ENCODE peak calls at places on chromosomes 1 and 21, in six cellular contexts. One of them, this sample, is unnamed.

GRCh38 chr1:204994086-204994862 is 48.7 kb upstream of the CNTN2 start:
- DNase-seq in GM10248: no peak
- DNase-seq in NCI-H1417: no peak
- DNase-seq in GM23248: peak; percentile 63
- DNase-seq in stimulated activated CD8-positive, alpha-beta memory T cell treated with anti-CD3 and anti-CD28 coated beads, Interleukin-4, amount 100 ng/mL, for 48 hours: no peak
- DNase-seq in AG08395: peak; percentile 25
- DNase-seq in this sample: no peak

GRCh38 chr1:244651956-244652698 is 799 bp upstream of the DESI2 start:
- DNase-seq in stimulated activated CD8-positive, alpha-beta memory T cell treated with anti-CD3 and anti-CD28 coated beads, Interleukin-4, amount 100 ng/mL, for 48 hours: no peak
- DNase-seq in NCI-H1417: no peak
- DNase-seq in GM23248: peak; percentile 20
- DNase-seq in AG08395: no peak
- DNase-seq in GM10248: no peak
- DNase-seq in this sample: no peak

GRCh38 chr1:207027221-207027777 is 5.3 kb downstream of the C1orf116 start:
- DNase-seq in NCI-H1417: no peak
- DNase-seq in GM23248: peak; percentile 65
- DNase-seq in stimulated activated CD8-positive, alpha-beta memory T cell treated with anti-CD3 and anti-CD28 coated beads, Interleukin-4, amount 100 ng/mL, for 48 hours: no peak
- DNase-seq in GM10248: no peak
- DNase-seq in AG08395: peak; percentile 30
- DNase-seq in this sample: no peak

GRCh38 chr21:28104346-28104745 is 888.3 kb downstream of the LTN1 start:
- DNase-seq in AG08395: no peak
- DNase-seq in GM23248: no peak
- DNase-seq in NCI-H1417: peak; percentile 83
- DNase-seq in stimulated activated CD8-positive, alpha-beta memory T cell treated with anti-CD3 and anti-CD28 coated beads, Interleukin-4, amount 100 ng/mL, for 48 hours: no peak
- DNase-seq in GM10248: no peak
- DNase-seq in this sample: no peak

GRCh38 chr1:92797961-92798360 is 13.1 kb upstream of the EVI5 start:
- DNase-seq in GM23248: peak; percentile 72
- DNase-seq in stimulated activated CD8-positive, alpha-beta memory T cell treated with anti-CD3 and anti-CD28 coated beads, Interleukin-4, amount 100 ng/mL, for 48 hours: no peak
- DNase-seq in AG08395: no peak
- DNase-seq in GM10248: no peak
- DNase-seq in NCI-H1417: no peak
- DNase-seq in this sample: no peak

GRCh38 chr1:82399093-82399492 is 598.4 kb downstream of the ADGRL2 start:
- DNase-seq in NCI-H1417: no peak
- DNase-seq in GM10248: no peak
- DNase-seq in AG08395: peak; percentile 2
- DNase-seq in GM23248: no peak
- DNase-seq in stimulated activated CD8-positive, alpha-beta memory T cell treated with anti-CD3 and anti-CD28 coated beads, Interleukin-4, amount 100 ng/mL, for 48 hours: no peak
- DNase-seq in this sample: no peak

GRCh38 chr1:10724052-10724494 is 72.4 kb downstream of the CASZ1 start:
- DNase-seq in GM23248: peak; percentile 50
- DNase-seq in NCI-H1417: peak; percentile 42
- DNase-seq in GM10248: no peak
- DNase-seq in AG08395: no peak
- DNase-seq in stimulated activated CD8-positive, alpha-beta memory T cell treated with anti-CD3 and anti-CD28 coated beads, Interleukin-4, amount 100 ng/mL, for 48 hours: no peak
- DNase-seq in this sample: peak; percentile 71

GRCh38 chr21:46205766-46206162 is 21.5 kb upstream of the SPATC1L start:
- DNase-seq in stimulated activated CD8-positive, alpha-beta memory T cell treated with anti-CD3 and anti-CD28 coated beads, Interleukin-4, amount 100 ng/mL, for 48 hours: no peak
- DNase-seq in AG08395: no peak
- DNase-seq in GM10248: no peak
- DNase-seq in GM23248: no peak
- DNase-seq in NCI-H1417: no peak
- DNase-seq in this sample: no peak

GRCh38 chr1:53585565-53585964 is 126.4 kb downstream of the DMRTB1 start:
- DNase-seq in AG08395: no peak
- DNase-seq in stimulated activated CD8-positive, alpha-beta memory T cell treated with anti-CD3 and anti-CD28 coated beads, Interleukin-4, amount 100 ng/mL, for 48 hours: no peak
- DNase-seq in NCI-H1417: no peak
- DNase-seq in GM23248: no peak
- DNase-seq in GM10248: no peak
- DNase-seq in this sample: no peak

GRCh38 chr1:38005195-38006007 is at the start of gene FHL3:
- DNase-seq in AG08395: peak; percentile 49
- DNase-seq in GM23248: peak; percentile 73
- DNase-seq in GM10248: peak; percentile 85
- DNase-seq in stimulated activated CD8-positive, alpha-beta memory T cell treated with anti-CD3 and anti-CD28 coated beads, Interleukin-4, amount 100 ng/mL, for 48 hours: peak; percentile 68
- DNase-seq in NCI-H1417: peak; percentile 58
- DNase-seq in this sample: no peak

GRCh38 chr1:41503507-41504125 is 19.1 kb upstream of the EDN2 start:
- DNase-seq in GM10248: no peak
- DNase-seq in stimulated activated CD8-positive, alpha-beta memory T cell treated with anti-CD3 and anti-CD28 coated beads, Interleukin-4, amount 100 ng/mL, for 48 hours: no peak
- DNase-seq in NCI-H1417: no peak
- DNase-seq in GM23248: peak; percentile 49
- DNase-seq in AG08395: peak; percentile 67
- DNase-seq in this sample: no peak

GRCh38 chr1:224539971-224540370 is 76.1 kb upstream of the CNIH3 start:
- DNase-seq in GM23248: peak; percentile 51
- DNase-seq in GM10248: no peak
- DNase-seq in NCI-H1417: no peak
- DNase-seq in AG08395: peak; percentile 38
- DNase-seq in stimulated activated CD8-positive, alpha-beta memory T cell treated with anti-CD3 and anti-CD28 coated beads, Interleukin-4, amount 100 ng/mL, for 48 hours: no peak
- DNase-seq in this sample: no peak

GRCh38 chr1:10386761-10387482 is 11.9 kb upstream of the PGD start:
- DNase-seq in GM10248: no peak
- DNase-seq in AG08395: no peak
- DNase-seq in NCI-H1417: no peak
- DNase-seq in GM23248: no peak
- DNase-seq in stimulated activated CD8-positive, alpha-beta memory T cell treated with anti-CD3 and anti-CD28 coated beads, Interleukin-4, amount 100 ng/mL, for 48 hours: no peak
- DNase-seq in this sample: no peak

GRCh38 chr1:162185299-162185698 is 115.8 kb downstream of the NOS1AP start:
- DNase-seq in stimulated activated CD8-positive, alpha-beta memory T cell treated with anti-CD3 and anti-CD28 coated beads, Interleukin-4, amount 100 ng/mL, for 48 hours: no peak
- DNase-seq in GM10248: no peak
- DNase-seq in GM23248: peak; percentile 9
- DNase-seq in NCI-H1417: no peak
- DNase-seq in AG08395: no peak
- DNase-seq in this sample: no peak

GRCh38 chr1:41919131-41919530 is 409 bp upstream of the HIVEP3 start:
- DNase-seq in stimulated activated CD8-positive, alpha-beta memory T cell treated with anti-CD3 and anti-CD28 coated beads, Interleukin-4, amount 100 ng/mL, for 48 hours: no peak
- DNase-seq in GM23248: no peak
- DNase-seq in NCI-H1417: peak; percentile 63
- DNase-seq in AG08395: no peak
- DNase-seq in GM10248: no peak
- DNase-seq in this sample: no peak

GRCh38 chr1:119771016-119771415 is 2.3 kb upstream of the HMGCS2 start:
- DNase-seq in stimulated activated CD8-positive, alpha-beta memory T cell treated with anti-CD3 and anti-CD28 coated beads, Interleukin-4, amount 100 ng/mL, for 48 hours: no peak
- DNase-seq in GM23248: peak; percentile 13
- DNase-seq in AG08395: no peak
- DNase-seq in NCI-H1417: no peak
- DNase-seq in GM10248: no peak
- DNase-seq in this sample: no peak

GRCh38 chr1:53274541-53275185 is 36.3 kb upstream of the MAGOH start:
- DNase-seq in NCI-H1417: no peak
- DNase-seq in GM10248: no peak
- DNase-seq in GM23248: no peak
- DNase-seq in AG08395: no peak
- DNase-seq in stimulated activated CD8-positive, alpha-beta memory T cell treated with anti-CD3 and anti-CD28 coated beads, Interleukin-4, amount 100 ng/mL, for 48 hours: no peak
- DNase-seq in this sample: no peak

GRCh38 chr1:156155760-156156495 is 2.5 kb downstream of the SEMA4A start:
- DNase-seq in AG08395: no peak
- DNase-seq in GM23248: no peak
- DNase-seq in stimulated activated CD8-positive, alpha-beta memory T cell treated with anti-CD3 and anti-CD28 coated beads, Interleukin-4, amount 100 ng/mL, for 48 hours: no peak
- DNase-seq in GM10248: no peak
- DNase-seq in NCI-H1417: no peak
- DNase-seq in this sample: no peak

GRCh38 chr1:69263982-69264381 is 303.7 kb upstream of the LRRC7 start:
- DNase-seq in stimulated activated CD8-positive, alpha-beta memory T cell treated with anti-CD3 and anti-CD28 coated beads, Interleukin-4, amount 100 ng/mL, for 48 hours: no peak
- DNase-seq in NCI-H1417: peak; percentile 97
- DNase-seq in GM10248: no peak
- DNase-seq in GM23248: no peak
- DNase-seq in AG08395: no peak
- DNase-seq in this sample: peak; percentile 99

GRCh38 chr1:205294175-205294913 is 27.2 kb downstream of the NUAK2 start:
- DNase-seq in stimulated activated CD8-positive, alpha-beta memory T cell treated with anti-CD3 and anti-CD28 coated beads, Interleukin-4, amount 100 ng/mL, for 48 hours: no peak
- DNase-seq in AG08395: peak; percentile 83
- DNase-seq in NCI-H1417: no peak
- DNase-seq in GM23248: peak; percentile 86
- DNase-seq in GM10248: no peak
- DNase-seq in this sample: no peak

GRCh38 chr1:70442486-70442885 is 31.4 kb downstream of the CTH start:
- DNase-seq in GM10248: no peak
- DNase-seq in AG08395: peak; percentile 5
- DNase-seq in stimulated activated CD8-positive, alpha-beta memory T cell treated with anti-CD3 and anti-CD28 coated beads, Interleukin-4, amount 100 ng/mL, for 48 hours: no peak
- DNase-seq in GM23248: peak; percentile 38
- DNase-seq in NCI-H1417: no peak
- DNase-seq in this sample: no peak

GRCh38 chr21:38156200-38156599 is 100.6 kb upstream of the KCNJ15 start:
- DNase-seq in AG08395: peak; percentile 31
- DNase-seq in GM23248: peak; percentile 65
- DNase-seq in stimulated activated CD8-positive, alpha-beta memory T cell treated with anti-CD3 and anti-CD28 coated beads, Interleukin-4, amount 100 ng/mL, for 48 hours: no peak
- DNase-seq in GM10248: no peak
- DNase-seq in NCI-H1417: no peak
- DNase-seq in this sample: no peak

GRCh38 chr1:207962716-207963428 is 51.9 kb upstream of the CD34 start:
- DNase-seq in GM23248: peak; percentile 70
- DNase-seq in stimulated activated CD8-positive, alpha-beta memory T cell treated with anti-CD3 and anti-CD28 coated beads, Interleukin-4, amount 100 ng/mL, for 48 hours: peak; percentile 52
- DNase-seq in GM10248: no peak
- DNase-seq in NCI-H1417: peak; percentile 84
- DNase-seq in AG08395: peak; percentile 43
- DNase-seq in this sample: peak; percentile 44

GRCh38 chr1:22861764-22862440 is 110.8 kb downstream of the LACTBL1 start:
- DNase-seq in stimulated activated CD8-positive, alpha-beta memory T cell treated with anti-CD3 and anti-CD28 coated beads, Interleukin-4, amount 100 ng/mL, for 48 hours: peak; percentile 46
- DNase-seq in GM10248: peak; percentile 39
- DNase-seq in NCI-H1417: peak; percentile 70
- DNase-seq in GM23248: peak; percentile 86
- DNase-seq in AG08395: peak; percentile 83
- DNase-seq in this sample: no peak

GRCh38 chr1:115867216-115867615 is 26.3 kb upstream of the NHLH2 start:
- DNase-seq in stimulated activated CD8-positive, alpha-beta memory T cell treated with anti-CD3 and anti-CD28 coated beads, Interleukin-4, amount 100 ng/mL, for 48 hours: no peak
- DNase-seq in AG08395: no peak
- DNase-seq in GM10248: no peak
- DNase-seq in NCI-H1417: no peak
- DNase-seq in GM23248: peak; percentile 20
- DNase-seq in this sample: no peak

GRCh38 chr21:43866233-43866632 is 1.2 kb downstream of the AGPAT3 start:
- DNase-seq in AG08395: peak; percentile 65
- DNase-seq in GM23248: peak; percentile 76
- DNase-seq in stimulated activated CD8-positive, alpha-beta memory T cell treated with anti-CD3 and anti-CD28 coated beads, Interleukin-4, amount 100 ng/mL, for 48 hours: peak; percentile 72
- DNase-seq in NCI-H1417: peak; percentile 47
- DNase-seq in GM10248: peak; percentile 75
- DNase-seq in this sample: no peak

GRCh38 chr1:184840596-184840995 is 85.9 kb upstream of the EDEM3 start:
- DNase-seq in GM10248: no peak
- DNase-seq in NCI-H1417: no peak
- DNase-seq in GM23248: no peak
- DNase-seq in stimulated activated CD8-positive, alpha-beta memory T cell treated with anti-CD3 and anti-CD28 coated beads, Interleukin-4, amount 100 ng/mL, for 48 hours: no peak
- DNase-seq in AG08395: no peak
- DNase-seq in this sample: no peak

GRCh38 chr1:12179111-12179519 is 12.3 kb downstream of the TNFRSF1B start:
- DNase-seq in GM10248: no peak
- DNase-seq in NCI-H1417: no peak
- DNase-seq in AG08395: peak; percentile 91
- DNase-seq in stimulated activated CD8-positive, alpha-beta memory T cell treated with anti-CD3 and anti-CD28 coated beads, Interleukin-4, amount 100 ng/mL, for 48 hours: peak; percentile 86
- DNase-seq in GM23248: no peak
- DNase-seq in this sample: no peak

GRCh38 chr1:33275200-33275599 is 18.9 kb downstream of the ZNF362 start:
- DNase-seq in GM10248: no peak
- DNase-seq in GM23248: no peak
- DNase-seq in AG08395: no peak
- DNase-seq in stimulated activated CD8-positive, alpha-beta memory T cell treated with anti-CD3 and anti-CD28 coated beads, Interleukin-4, amount 100 ng/mL, for 48 hours: no peak
- DNase-seq in NCI-H1417: no peak
- DNase-seq in this sample: no peak

GRCh38 chr21:21605502-21605901 is 607.3 kb downstream of the NCAM2 start:
- DNase-seq in stimulated activated CD8-positive, alpha-beta memory T cell treated with anti-CD3 and anti-CD28 coated beads, Interleukin-4, amount 100 ng/mL, for 48 hours: no peak
- DNase-seq in GM23248: no peak
- DNase-seq in GM10248: no peak
- DNase-seq in AG08395: no peak
- DNase-seq in NCI-H1417: no peak
- DNase-seq in this sample: no peak

GRCh38 chr1:234925440-234926251 is 203.0 kb downstream of the TOMM20 start:
- DNase-seq in NCI-H1417: no peak
- DNase-seq in stimulated activated CD8-positive, alpha-beta memory T cell treated with anti-CD3 and anti-CD28 coated beads, Interleukin-4, amount 100 ng/mL, for 48 hours: peak; percentile 24
- DNase-seq in AG08395: peak; percentile 93
- DNase-seq in GM10248: no peak
- DNase-seq in GM23248: peak; percentile 98
- DNase-seq in this sample: no peak

This sample was measured in DMS153.